ENCODE peak calls at places on chromosome 14, in six cellular contexts. B is tibial nerve, E is HFFc6, X is endothelial cell, F is MCF 10A, H is foreskin keratinocyte. A is an unnamed sample.

GRCh38 chr14:54686219-54686870 is 119.4 kb downstream of the SAMD4A start:
- DNase-seq in F (peak; percentile 66), X (no peak), E (peak; percentile 87), H (no peak), B (peak; percentile 71), A (no peak)

GRCh38 chr14:44567997-44568396 is 60.9 kb upstream of the FSCB start:
- DNase-seq in F (peak; percentile 8), B (no peak), H (no peak), E (no peak), X (no peak), A (no peak)

GRCh38 chr14:83975435-83976222 is 1554.3 kb upstream of the FLRT2 start:
- DNase-seq in B (no peak), H (no peak), E (no peak), X (no peak), F (no peak), A (no peak)

GRCh38 chr14:90676356-90676755 is 139.9 kb downstream of the TTC7B start:
- DNase-seq in F (no peak), B (no peak), H (no peak), X (no peak), E (no peak), A (no peak)

GRCh38 chr14:92907316-92907911 is 15.5 kb upstream of the CHGA start:
- DNase-seq in X (no peak), F (no peak), B (no peak), H (no peak), E (no peak), A (no peak)

GRCh38 chr14:71966528-71966927 is 34.3 kb downstream of the RGS6 start:
- DNase-seq in E (no peak), F (no peak), B (no peak), H (no peak), X (no peak), A (no peak)

GRCh38 chr14:99517046-99517642 is 35.9 kb downstream of the CCNK start:
- DNase-seq in F (no peak), B (no peak), H (no peak), E (no peak), X (no peak), A (no peak)

GRCh38 chr14:105865266-105865903 is 339.0 kb downstream of the TMEM121 start:
- DNase-seq in H (no peak), B (no peak), X (no peak), F (no peak), E (no peak), A (peak; percentile 37)

GRCh38 chr14:101791919-101792572 is 30.5 kb downstream of the PPP2R5C start:
- DNase-seq in F (peak; percentile 63), E (no peak), B (no peak), X (no peak), H (no peak), A (no peak)

GRCh38 chr14:88202296-88202695 is 120.8 kb downstream of the KCNK10 start:
- DNase-seq in F (no peak), B (no peak), X (no peak), H (no peak), E (no peak), A (no peak)

GRCh38 chr14:70585221-70585620 is 15.2 kb downstream of the MED6 start:
- DNase-seq in H (no peak), X (no peak), F (no peak), E (peak; percentile 16), B (no peak), A (no peak)

GRCh38 chr14:67820428-67820881 is 876 bp downstream of the RAD51B start:
- DNase-seq in F (peak; percentile 13), H (peak; percentile 4), X (no peak), E (no peak), B (no peak), A (no peak)

GRCh38 chr14:92519246-92520101 is 5.9 kb downstream of the RIN3 start:
- DNase-seq in H (no peak), F (no peak), B (no peak), E (no peak), X (no peak), A (no peak)

GRCh38 chr14:75452900-75453816 is 25.3 kb downstream of the JDP2 start:
- DNase-seq in F (peak; percentile 91), E (peak; percentile 96), H (peak; percentile 72), X (peak; percentile 30), B (peak; percentile 39), A (peak; percentile 66)

GRCh38 chr14:68734231-68734732 is 58.6 kb downstream of the ZFP36L1 start:
- DNase-seq in H (no peak), X (no peak), B (no peak), E (no peak), F (no peak), A (no peak)

GRCh38 chr14:32560213-32560857 is 231.2 kb downstream of the AKAP6 start:
- DNase-seq in E (peak; percentile 79), F (peak; percentile 85), H (peak; percentile 83), B (peak; percentile 66), X (peak; percentile 61), A (peak; percentile 59)

GRCh38 chr14:61569783-61570182 is 125.5 kb upstream of the HIF1A start:
- DNase-seq in X (no peak), H (no peak), B (peak; percentile 47), F (peak; percentile 98), E (peak; percentile 54), A (no peak)

GRCh38 chr14:38139926-38140325 is 67.8 kb upstream of the SSTR1 start:
- DNase-seq in E (no peak), X (no peak), H (no peak), B (no peak), F (no peak), A (no peak)

GRCh38 chr14:99759546-99759925 is 33.7 kb upstream of the EML1 start:
- DNase-seq in H (no peak), F (no peak), B (no peak), E (no peak), X (no peak), A (no peak)

GRCh38 chr14:95523818-95524448 is 7.5 kb upstream of the SYNE3 start:
- DNase-seq in F (no peak), H (no peak), B (no peak), X (no peak), E (peak; percentile 79), A (no peak)

GRCh38 chr14:103296007-103296406 is 38.0 kb upstream of the EIF5 start:
- DNase-seq in F (peak; percentile 54), E (peak; percentile 67), X (no peak), H (no peak), B (no peak), A (no peak)

GRCh38 chr14:57492859-57493258 is 798 bp downstream of the CCDC198 start:
- DNase-seq in X (no peak), E (peak; percentile 32), F (peak; percentile 78), H (peak; percentile 14), B (no peak), A (no peak)

GRCh38 chr14:34766611-34767010 is 52.2 kb upstream of the CFL2 start:
- DNase-seq in X (no peak), F (no peak), E (peak; percentile 19), H (no peak), B (no peak), A (no peak)

GRCh38 chr14:39006721-39007410 is 96.2 kb downstream of the SEC23A start:
- DNase-seq in E (no peak), F (no peak), B (no peak), X (no peak), H (no peak), A (no peak)

GRCh38 chr14:95274283-95274682 is 45.4 kb downstream of the CLMN start:
- DNase-seq in B (no peak), H (no peak), E (no peak), X (no peak), F (no peak), A (no peak)

GRCh38 chr14:30753452-30753851 is 120.9 kb upstream of the COCH start:
- DNase-seq in E (no peak), F (no peak), X (no peak), B (no peak), H (no peak), A (no peak)

GRCh38 chr14:59254911-59255545 is 66.6 kb downstream of the DAAM1 start:
- DNase-seq in H (no peak), X (no peak), E (no peak), B (peak; percentile 42), F (peak; percentile 27), A (no peak)

GRCh38 chr14:77544571-77544970 is 46.0 kb upstream of the ISM2 start:
- DNase-seq in E (no peak), X (no peak), F (no peak), B (no peak), H (no peak), A (no peak)

GRCh38 chr14:77543637-77544334 is 45.2 kb upstream of the ISM2 start:
- DNase-seq in B (no peak), H (no peak), X (no peak), E (no peak), F (no peak), A (no peak)

GRCh38 chr14:77543240-77543551 is 44.6 kb upstream of the ISM2 start:
- DNase-seq in H (no peak), X (no peak), E (no peak), B (no peak), F (no peak), A (no peak)

GRCh38 chr14:77549451-77549850 is 50.8 kb upstream of the ISM2 start:
- DNase-seq in H (no peak), F (no peak), E (no peak), X (no peak), B (no peak), A (no peak)

GRCh38 chr14:77547512-77547911 is 48.9 kb upstream of the ISM2 start:
- DNase-seq in H (no peak), E (no peak), B (no peak), F (no peak), X (peak; percentile 10), A (no peak)
- TF ChIP-seq CTCF in H (no peak), E (peak; percentile 57), B (no peak), F (peak; percentile 15), X (no peak), A (no peak)

DNA sequence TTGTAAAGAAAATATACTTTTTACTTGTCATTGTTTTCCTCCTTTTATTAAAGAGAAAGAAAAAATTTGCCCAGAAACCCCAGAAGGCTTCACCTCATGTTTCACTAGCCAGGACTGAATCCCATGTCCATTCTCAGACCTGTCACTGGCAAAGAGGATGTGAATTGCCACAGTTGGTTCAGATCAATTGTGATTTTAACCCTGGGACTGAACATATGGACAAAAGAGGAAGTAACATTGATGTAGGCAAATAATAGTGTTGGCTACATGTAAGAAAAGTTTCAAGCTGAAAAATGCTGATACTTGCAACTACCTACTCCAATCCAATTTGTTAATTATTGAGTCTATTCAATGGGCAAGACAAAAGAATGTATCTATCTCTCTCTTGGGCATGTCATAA is 8.6 kb upstream of the CCDC196 start:
- DNase-seq in B (no peak), E (no peak), X (no peak), F (no peak), H (no peak), A (no peak)
- TF ChIP-seq CTCF in B (no peak), E (no peak), X (no peak), F (no peak), H (no peak), A (no peak)

DNA sequence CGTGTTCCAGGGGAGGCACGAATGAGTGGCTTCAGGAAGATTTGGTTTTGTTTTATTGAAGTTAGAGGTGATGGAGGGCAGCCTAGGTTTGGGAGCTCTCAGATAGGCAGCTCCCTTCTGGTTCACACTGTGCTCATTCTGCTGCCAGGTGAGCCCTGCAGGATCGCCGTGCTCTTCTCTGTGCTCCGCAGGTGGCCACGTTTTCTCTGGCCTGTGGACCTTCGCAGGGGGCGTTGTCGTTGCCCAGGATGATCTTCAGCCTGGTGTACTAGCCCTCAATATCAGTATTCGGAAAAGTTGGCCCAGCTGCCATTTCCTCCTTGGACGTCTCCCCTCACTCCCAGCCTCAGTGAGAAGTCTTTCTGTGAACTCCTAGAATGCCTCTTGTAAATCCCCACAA is 69.5 kb downstream of the PELI2 start:
- DNase-seq in E (no peak), B (no peak), X (no peak), H (no peak), F (no peak), A (no peak)
- TF ChIP-seq CTCF in E (no peak), B (no peak), X (no peak), H (no peak), F (no peak), A (no peak)

GRCh38 chr14:56487090-56487667 is 92.4 kb upstream of the TMEM260 start:
- DNase-seq in E (peak; percentile 32), X (no peak), B (no peak), H (no peak), F (peak; percentile 26), A (no peak)
- TF ChIP-seq CTCF in E (peak; percentile 71), X (peak; percentile 19), B (peak; percentile 26), H (peak; percentile 60), F (peak; percentile 43), A (peak; percentile 51)

A was measured in mesothelial cell of epicardium.